ENCODE peak calls at places on chromosome 4, in five cellular contexts. X, T, R, I and W are unnamed samples.

GRCh38 chr4:99811850-99812249 is 4.8 kb upstream of the DAPP1 start:
- DNase-seq in R (no peak), X (peak), T (peak), I (no peak), W (peak)

GRCh38 chr4:144582105-144582850 is 63.7 kb upstream of the HHIP start:
- DNase-seq in T (no peak), R (no peak), I (no peak), X (no peak), W (no peak)

GRCh38 chr4:181897935-181898334 is 345.3 kb upstream of the TENM3 start:
- DNase-seq in T (no peak), R (no peak), X (no peak), I (no peak), W (no peak)

GRCh38 chr4:1981251-1982055 is 27.3 kb downstream of the NELFA start:
- DNase-seq in R (peak), X (peak), I (no peak), T (peak), W (no peak)

GRCh38 chr4:98928131-98928504 is 815 bp downstream of the EIF4E start:
- DNase-seq in X (peak), R (no peak), I (no peak), T (peak), W (peak)

GRCh38 chr4:47791978-47792377 is 45.9 kb downstream of the CORIN start:
- DNase-seq in T (no peak), I (no peak), R (no peak), X (no peak), W (no peak)

GRCh38 chr4:67366341-67366861 is 178.9 kb downstream of the CENPC start:
- DNase-seq in T (no peak), I (no peak), X (peak), R (no peak), W (no peak)

GRCh38 chr4:152981278-152981677 is 45.2 kb downstream of the FHDC1 start:
- DNase-seq in R (no peak), I (no peak), X (no peak), T (no peak), W (no peak)

GRCh38 chr4:73952352-73952751 is 29.5 kb downstream of the PF4 start:
- DNase-seq in R (no peak), T (no peak), X (no peak), I (no peak), W (no peak)

GRCh38 chr4:103915224-103915869 is 195.6 kb upstream of the TACR3 start:
- DNase-seq in I (peak), T (peak), X (no peak), R (no peak), W (peak)

GRCh38 chr4:24657768-24658617 is 73.6 kb upstream of the DHX15 start:
- DNase-seq in R (no peak), T (peak), X (no peak), I (peak), W (peak)

GRCh38 chr4:123596805-123597204 is 200.2 kb downstream of the SPRY1 start:
- DNase-seq in X (no peak), T (no peak), I (no peak), R (no peak), W (no peak)

GRCh38 chr4:8819421-8820177 is 52.0 kb downstream of the HMX1 start:
- DNase-seq in T (no peak), R (peak), I (no peak), X (no peak), W (no peak)

GRCh38 chr4:119861731-119862130 is 204.9 kb downstream of the MAD2L1 start:
- DNase-seq in T (no peak), I (no peak), X (no peak), R (no peak), W (no peak)

GRCh38 chr4:8849266-8850073 is 22.2 kb downstream of the HMX1 start:
- DNase-seq in T (no peak), I (no peak), R (peak), X (no peak), W (no peak)

GRCh38 chr4:102868153-102868781 is 525 bp upstream of the CISD2 start:
- DNase-seq in I (no peak), R (no peak), X (no peak), T (no peak), W (no peak)

GRCh38 chr4:30821891-30822612 is 101.9 kb downstream of the PCDH7 start:
- DNase-seq in X (no peak), T (peak), I (no peak), R (no peak), W (no peak)

GRCh38 chr4:185741795-185742194 is 70.2 kb downstream of the SORBS2 start:
- DNase-seq in X (no peak), T (no peak), R (no peak), I (no peak), W (no peak)

GRCh38 chr4:34037280-34037679 is 2207.0 kb downstream of the ARAP2 start:
- DNase-seq in X (no peak), R (no peak), T (no peak), I (no peak), W (no peak)

GRCh38 chr4:2448589-2448988 is 20.3 kb upstream of the RNF4 start:
- DNase-seq in T (no peak), X (no peak), R (no peak), I (no peak), W (no peak)

GRCh38 chr4:89906787-89907521 is 12.3 kb downstream of the MMRN1 start:
- DNase-seq in R (no peak), X (no peak), I (no peak), T (no peak), W (no peak)

GRCh38 chr4:150004481-150004880 is 73.8 kb upstream of the DCLK2 start:
- DNase-seq in I (no peak), R (no peak), T (no peak), X (no peak), W (no peak)

GRCh38 chr4:93710847-93711430 is 117.6 kb upstream of the ATOH1 start:
- DNase-seq in T (no peak), X (no peak), R (no peak), I (no peak), W (no peak)

GRCh38 chr4:12041828-12042227 is 613.1 kb upstream of the HS3ST1 start:
- DNase-seq in X (no peak), T (no peak), R (no peak), I (no peak), W (no peak)

GRCh38 chr4:41178372-41179085 is 35.8 kb downstream of the APBB2 start:
- DNase-seq in R (no peak), I (no peak), T (no peak), X (no peak), W (no peak)

GRCh38 chr4:47731182-47731581 is 106.7 kb downstream of the CORIN start:
- DNase-seq in R (no peak), T (no peak), X (no peak), I (no peak), W (no peak)

GRCh38 chr4:3510481-3510880 is 21.7 kb downstream of the LRPAP1 start:
- DNase-seq in I (no peak), T (no peak), R (no peak), X (no peak), W (no peak)

GRCh38 chr4:175729665-175730064 is 82.4 kb downstream of the GPM6A start:
- DNase-seq in I (no peak), R (no peak), X (no peak), T (no peak), W (no peak)

GRCh38 chr4:38989487-38989886 is 42.7 kb downstream of the TMEM156 start:
- DNase-seq in T (no peak), R (no peak), X (no peak), I (no peak), W (no peak)
- TF ChIP-seq SIN3A in T (no peak), R (no peak), X (no peak), I (no peak), W (no peak)

DNA sequence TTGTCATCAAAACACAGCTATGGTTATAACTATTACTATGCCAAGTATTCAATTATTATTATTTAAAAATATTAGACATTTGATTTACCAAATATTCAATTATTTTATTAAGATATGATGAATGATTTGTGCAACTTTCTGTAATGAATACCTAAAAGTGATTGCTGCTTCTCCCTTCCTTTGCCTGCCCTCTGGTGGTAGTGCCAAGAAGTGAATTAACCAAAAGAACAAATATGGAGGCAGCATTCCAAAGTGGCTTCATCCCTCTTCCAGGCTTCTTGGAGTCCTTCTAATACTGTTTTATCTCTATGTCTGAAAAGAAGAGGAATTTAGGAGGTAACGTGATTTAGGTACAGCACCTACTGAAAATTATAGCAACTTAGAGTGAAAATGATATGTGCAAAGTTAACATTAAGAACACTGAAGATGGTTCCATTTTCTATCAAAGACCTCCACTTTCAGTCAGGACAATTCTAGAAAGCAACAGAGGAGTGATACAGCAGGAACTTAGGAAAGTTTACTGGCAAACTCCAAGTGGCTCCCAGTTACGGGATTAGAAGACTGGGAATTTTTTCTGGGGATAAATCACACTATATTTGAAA is 43.0 kb downstream of the ENPEP start:
- DNase-seq in I (no peak), R (no peak), T (no peak), X (peak), W (peak)
- TF ChIP-seq ATF3 in I (no peak), R (no peak), T (no peak), X (no peak), W (no peak)

GRCh38 chr4:183903021-183903760 is 1.9 kb upstream of the STOX2 start:
- DNase-seq in T (no peak), X (no peak), I (no peak), R (no peak), W (no peak)
- TF ChIP-seq SIN3A in T (no peak), X (no peak), I (no peak), R (no peak), W (no peak)

GRCh38 chr4:763922-764321 is 58.3 kb downstream of the PCGF3 start:
- DNase-seq in R (no peak), I (no peak), X (no peak), T (no peak), W (no peak)
- TF ChIP-seq ATF3 in R (no peak), I (no peak), X (no peak), T (no peak), W (no peak)

DNA sequence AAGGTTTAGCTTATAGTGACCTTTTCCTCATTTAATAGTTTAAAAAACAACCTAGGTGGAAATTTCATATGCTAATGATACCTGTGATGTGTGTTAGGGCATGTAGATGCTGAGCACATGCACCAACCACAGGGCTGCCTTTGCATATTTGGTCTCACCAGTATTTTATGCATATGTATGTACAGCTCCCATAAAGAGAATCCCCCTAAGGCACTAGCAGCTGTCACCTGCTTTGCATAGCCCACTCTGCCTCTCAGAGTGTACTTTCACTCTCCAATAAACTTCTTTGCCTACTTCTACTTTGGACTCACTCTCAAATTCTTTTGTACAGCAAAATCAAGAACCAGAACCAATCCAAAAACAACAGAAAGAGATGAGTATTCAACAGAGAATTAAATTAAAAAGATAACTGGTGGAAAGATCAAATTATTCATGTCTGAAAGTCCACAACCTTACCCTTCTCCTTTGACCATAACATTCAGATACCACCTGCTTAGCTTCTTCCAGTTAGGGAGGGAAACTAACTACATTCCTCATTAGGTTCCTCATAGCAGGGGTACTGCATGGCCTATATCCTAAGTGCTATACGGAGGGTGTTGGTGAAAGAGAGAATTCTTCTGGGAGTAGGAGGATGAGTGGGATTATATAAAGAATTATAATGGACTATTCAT is 250.5 kb downstream of the STPG2 start:
- DNase-seq in X (no peak), I (no peak), R (no peak), T (no peak), W (no peak)
- TF ChIP-seq SIN3A in X (no peak), I (no peak), R (no peak), T (no peak), W (no peak)

DNA sequence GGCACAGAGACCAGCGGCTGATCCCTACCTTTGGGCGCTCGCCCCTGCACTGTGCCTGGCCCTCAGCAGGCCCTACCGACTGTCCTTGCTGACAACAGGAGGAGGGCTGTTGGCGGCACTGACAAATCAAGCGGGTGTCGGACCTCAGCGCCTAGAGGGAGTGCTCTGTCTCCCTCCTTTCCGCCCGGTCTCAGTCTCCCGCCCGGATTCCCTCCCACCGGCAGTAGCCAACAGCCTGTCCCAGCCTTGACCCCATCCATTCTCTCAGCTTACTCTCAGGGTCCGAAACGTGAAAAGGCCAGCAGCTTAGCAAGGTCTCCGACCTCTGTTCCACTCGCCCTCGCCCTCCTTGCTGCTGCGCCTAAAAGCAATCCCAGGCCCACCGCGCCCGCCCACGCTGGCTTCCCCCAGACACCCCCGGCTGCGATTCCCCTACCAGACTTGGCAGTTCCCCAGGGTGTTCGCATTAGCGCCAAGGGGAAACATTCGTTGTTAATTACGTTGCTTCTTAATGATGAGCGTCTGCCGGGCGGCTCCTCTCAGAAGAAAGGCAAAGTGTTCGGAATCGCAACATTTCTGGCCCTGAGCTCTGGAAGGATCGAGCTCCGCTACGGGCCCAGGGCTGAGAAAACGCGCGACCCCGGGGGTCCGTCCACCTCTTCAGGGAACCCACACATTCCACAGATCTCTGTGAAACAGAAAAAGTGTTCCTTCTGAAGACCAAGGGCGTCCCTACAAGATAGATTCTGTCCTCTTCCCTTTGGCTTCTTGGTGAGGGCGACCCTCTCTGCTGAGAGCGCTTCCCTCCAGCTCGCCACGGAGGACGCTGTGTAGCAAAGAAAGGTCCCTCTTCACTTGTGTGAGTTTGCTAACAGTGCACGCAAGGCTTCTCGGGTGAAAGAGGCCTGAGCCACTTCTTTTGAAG is 96.1 kb downstream of the SOWAHB start:
- DNase-seq in R (peak), T (no peak), I (no peak), X (no peak), W (no peak)
- TF ChIP-seq ATF3 in R (no peak), T (no peak), I (no peak), X (no peak), W (no peak)